ENCODE peak calls at places on chromosomes 11 and 22, in five cellular contexts. One of them, this sample, is unnamed.

GRCh38 chr11:77609234-77609633 is 19.5 kb downstream of the AQP11 start:
- DNase-seq in tibial nerve: no peak
- DNase-seq in lower leg skin: no peak
- DNase-seq in testis: no peak
- DNase-seq in spleen: no peak
- DNase-seq in this sample: no peak

GRCh38 chr22:29061773-29062172 is at the start of gene C22orf31:
- DNase-seq in testis: no peak
- DNase-seq in tibial nerve: no peak
- DNase-seq in spleen: no peak
- DNase-seq in lower leg skin: no peak
- DNase-seq in this sample: no peak

GRCh38 chr11:118068945-118069612 is 7.8 kb upstream of the TMPRSS4 start:
- DNase-seq in tibial nerve: no peak
- DNase-seq in lower leg skin: no peak
- DNase-seq in spleen: no peak
- DNase-seq in testis: no peak
- DNase-seq in this sample: no peak

GRCh38 chr11:2260491-2261364 is 9.7 kb downstream of the ASCL2 start:
- DNase-seq in spleen: peak; percentile 61
- DNase-seq in lower leg skin: no peak
- DNase-seq in tibial nerve: no peak
- DNase-seq in testis: peak; percentile 11
- DNase-seq in this sample: no peak

GRCh38 chr22:30397656-30398635 is 1.1 kb downstream of the SEC14L2 start:
- DNase-seq in spleen: no peak
- DNase-seq in tibial nerve: no peak
- DNase-seq in testis: no peak
- DNase-seq in lower leg skin: no peak
- DNase-seq in this sample: peak; percentile 70

GRCh38 chr11:2812371-2812991 is 73.1 kb downstream of the CDKN1C start:
- DNase-seq in testis: peak; percentile 35
- DNase-seq in spleen: peak; percentile 78
- DNase-seq in lower leg skin: no peak
- DNase-seq in tibial nerve: no peak
- DNase-seq in this sample: no peak

GRCh38 chr22:26669060-26669481 is 11.7 kb downstream of the MIAT start:
- DNase-seq in testis: no peak
- DNase-seq in tibial nerve: no peak
- DNase-seq in lower leg skin: no peak
- DNase-seq in spleen: peak; percentile 56
- DNase-seq in this sample: peak; percentile 50

GRCh38 chr11:4891996-4892640 is 10.4 kb downstream of the OR51T1 start:
- DNase-seq in testis: no peak
- DNase-seq in lower leg skin: no peak
- DNase-seq in spleen: no peak
- DNase-seq in tibial nerve: no peak
- DNase-seq in this sample: no peak

GRCh38 chr11:61955416-61956135 is 5.4 kb downstream of the BEST1 start:
- DNase-seq in spleen: peak; percentile 90
- DNase-seq in lower leg skin: no peak
- DNase-seq in tibial nerve: no peak
- DNase-seq in testis: no peak
- DNase-seq in this sample: peak; percentile 63

GRCh38 chr11:37394236-37394870 is 796.3 kb upstream of the RAG2 start:
- DNase-seq in tibial nerve: no peak
- DNase-seq in lower leg skin: no peak
- DNase-seq in testis: peak; percentile 23
- DNase-seq in spleen: no peak
- DNase-seq in this sample: peak; percentile 41

GRCh38 chr11:17504330-17505107 is 27.9 kb upstream of the ABCC8 start:
- DNase-seq in lower leg skin: peak; percentile 54
- DNase-seq in spleen: peak; percentile 92
- DNase-seq in testis: peak; percentile 87
- DNase-seq in tibial nerve: peak; percentile 78
- DNase-seq in this sample: peak; percentile 48

GRCh38 chr11:82719316-82719715 is 14.3 kb downstream of the FAM181B start:
- DNase-seq in testis: no peak
- DNase-seq in spleen: no peak
- DNase-seq in tibial nerve: no peak
- DNase-seq in lower leg skin: no peak
- DNase-seq in this sample: no peak

GRCh38 chr22:48535868-48536690 is 1291.6 kb downstream of the BRD1 start:
- DNase-seq in lower leg skin: no peak
- DNase-seq in spleen: no peak
- DNase-seq in tibial nerve: no peak
- DNase-seq in testis: no peak
- DNase-seq in this sample: no peak

GRCh38 chr11:102587722-102588121 is 37.4 kb downstream of the MMP20 start:
- DNase-seq in tibial nerve: no peak
- DNase-seq in spleen: no peak
- DNase-seq in testis: no peak
- DNase-seq in lower leg skin: no peak
- DNase-seq in this sample: no peak

GRCh38 chr11:61897387-61898246 is 6.3 kb upstream of the FADS3 start:
- DNase-seq in testis: peak; percentile 82
- DNase-seq in tibial nerve: peak; percentile 79
- DNase-seq in lower leg skin: peak; percentile 37
- DNase-seq in spleen: peak; percentile 93
- DNase-seq in this sample: peak; percentile 86

GRCh38 chr22:32378703-32379272 is 21.1 kb downstream of the RFPL3 start:
- DNase-seq in lower leg skin: no peak
- DNase-seq in testis: peak; percentile 62
- DNase-seq in tibial nerve: no peak
- DNase-seq in spleen: no peak
- DNase-seq in this sample: peak; percentile 41

GRCh38 chr11:8911040-8911823 is at the start of gene AKIP1:
- DNase-seq in lower leg skin: peak; percentile 91
- DNase-seq in spleen: peak; percentile 95
- DNase-seq in tibial nerve: peak; percentile 87
- DNase-seq in testis: peak; percentile 96
- DNase-seq in this sample: peak; percentile 91
- TF ChIP-seq POLR2A in lower leg skin: no peak
- TF ChIP-seq POLR2A in spleen: no peak
- TF ChIP-seq POLR2A in tibial nerve: peak; percentile 64
- TF ChIP-seq POLR2A in testis: no peak
- TF ChIP-seq POLR2A in this sample: peak; percentile 62

GRCh38 chr22:18110194-18110943 is at the start of gene TUBA8:
- DNase-seq in testis: peak; percentile 44
- DNase-seq in tibial nerve: no peak
- DNase-seq in spleen: peak; percentile 77
- DNase-seq in lower leg skin: peak; percentile 31
- DNase-seq in this sample: no peak
- TF ChIP-seq POLR2A in testis: no peak
- TF ChIP-seq POLR2A in tibial nerve: peak; percentile 17
- TF ChIP-seq POLR2A in spleen: no peak
- TF ChIP-seq POLR2A in lower leg skin: no peak
- TF ChIP-seq POLR2A in this sample: no peak

DNA sequence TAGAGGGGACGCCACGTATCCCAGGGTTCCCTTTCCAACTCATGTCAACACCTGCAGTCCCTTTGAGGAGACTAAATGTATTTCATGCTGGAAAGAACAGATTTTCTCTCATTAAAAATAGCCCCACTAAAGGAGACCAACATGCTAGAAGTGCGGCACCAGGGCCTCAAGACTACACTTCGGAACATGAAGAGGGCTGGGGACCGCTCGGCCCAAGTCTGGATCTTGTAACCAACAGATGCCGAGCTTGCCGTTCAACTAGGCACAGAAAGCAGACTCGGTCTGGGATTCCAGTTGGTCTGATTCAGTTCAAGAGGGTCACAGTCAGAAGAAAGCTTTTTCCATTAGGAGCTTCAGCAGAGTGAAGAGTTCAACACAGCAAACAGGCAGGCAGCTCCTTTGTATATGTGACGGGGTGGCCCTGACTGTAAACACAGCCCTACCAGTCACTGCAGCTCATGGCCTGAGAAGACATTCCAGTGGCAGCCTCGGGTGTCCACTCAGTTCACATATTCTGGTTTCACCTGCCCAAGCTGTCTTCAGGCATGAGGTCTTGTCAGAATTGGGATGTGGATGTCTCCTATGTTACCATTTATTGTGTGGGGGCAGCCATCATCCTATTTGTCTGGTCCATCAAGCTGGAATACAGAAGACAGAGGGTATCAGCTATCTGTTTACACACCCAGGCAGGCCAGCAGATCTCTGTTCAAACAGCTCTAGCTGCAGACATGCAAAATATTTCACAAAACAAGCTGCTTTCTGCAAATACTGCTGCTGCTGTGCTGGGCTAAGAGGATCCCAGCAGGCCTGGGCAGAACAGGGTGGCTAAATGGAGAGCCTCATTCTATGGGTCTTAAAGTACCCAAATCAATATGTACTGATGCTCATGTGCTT is 8.8 kb downstream of the RIC8A start:
- DNase-seq in tibial nerve: no peak
- DNase-seq in lower leg skin: no peak
- DNase-seq in testis: no peak
- DNase-seq in spleen: no peak
- DNase-seq in this sample: no peak
- TF ChIP-seq POLR2A in tibial nerve: no peak
- TF ChIP-seq POLR2A in lower leg skin: no peak
- TF ChIP-seq POLR2A in testis: no peak
- TF ChIP-seq POLR2A in spleen: no peak
- TF ChIP-seq POLR2A in this sample: peak; percentile 32

GRCh38 chr11:128737704-128738103 is 43.8 kb downstream of the FLI1 start:
- DNase-seq in spleen: no peak
- DNase-seq in tibial nerve: no peak
- DNase-seq in testis: no peak
- DNase-seq in lower leg skin: no peak
- DNase-seq in this sample: no peak
- TF ChIP-seq POLR2A in spleen: no peak
- TF ChIP-seq POLR2A in tibial nerve: no peak
- TF ChIP-seq POLR2A in testis: no peak
- TF ChIP-seq POLR2A in lower leg skin: no peak
- TF ChIP-seq POLR2A in this sample: no peak

GRCh38 chr11:72224587-72225410 is at the start of gene INPPL1:
- DNase-seq in lower leg skin: no peak
- DNase-seq in tibial nerve: no peak
- DNase-seq in testis: peak; percentile 76
- DNase-seq in spleen: peak; percentile 92
- DNase-seq in this sample: peak; percentile 51
- TF ChIP-seq POLR2A in lower leg skin: no peak
- TF ChIP-seq POLR2A in tibial nerve: no peak
- TF ChIP-seq POLR2A in testis: no peak
- TF ChIP-seq POLR2A in spleen: no peak
- TF ChIP-seq POLR2A in this sample: no peak

DNA sequence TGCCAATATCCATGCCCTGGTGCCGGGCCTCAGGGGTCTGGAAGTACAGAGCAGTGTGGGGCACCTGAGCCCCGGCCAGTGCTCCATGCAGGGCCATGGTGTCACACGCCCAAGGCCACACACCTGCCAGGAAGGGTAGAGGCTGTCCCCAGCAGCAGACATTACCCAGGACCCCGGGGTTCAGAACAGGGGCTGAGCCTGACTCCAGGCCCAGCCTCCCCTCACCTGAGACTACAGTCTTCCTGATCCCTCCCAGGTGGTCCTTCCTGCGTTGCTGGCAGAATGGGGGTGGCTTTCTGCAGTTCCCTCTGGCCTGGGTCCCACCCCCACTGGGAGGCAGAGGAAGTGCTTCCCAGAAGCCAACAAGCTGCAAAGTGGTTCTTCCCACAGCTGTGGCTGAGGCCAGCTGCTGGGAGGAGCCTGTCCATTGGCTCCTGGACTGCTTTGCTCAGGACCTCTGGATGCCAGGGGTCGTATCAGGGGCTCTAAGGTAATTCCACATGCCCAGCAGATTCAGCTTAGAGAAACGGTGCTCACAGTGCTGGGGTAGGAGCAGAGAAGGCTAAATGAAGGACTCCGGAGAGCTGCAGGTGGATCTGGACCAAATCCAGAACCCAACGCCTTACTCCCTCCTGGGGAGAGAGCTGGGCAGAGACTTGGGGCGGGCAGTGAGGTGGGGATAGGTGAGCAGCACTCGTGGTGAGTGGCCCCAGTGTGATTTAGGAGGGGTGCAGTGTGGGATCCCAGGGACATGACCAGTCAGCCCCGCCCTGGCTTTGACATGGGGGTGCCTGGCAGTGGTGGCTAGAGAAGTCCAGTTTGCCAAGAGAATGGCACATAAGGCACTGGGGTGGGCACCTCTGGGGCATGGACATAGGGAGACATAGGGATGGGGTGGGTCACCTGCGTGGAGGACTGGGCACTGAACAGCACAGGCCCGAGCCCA is 12.6 kb downstream of the TCIRG1 start:
- DNase-seq in spleen: no peak
- DNase-seq in lower leg skin: no peak
- DNase-seq in testis: no peak
- DNase-seq in tibial nerve: no peak
- DNase-seq in this sample: no peak
- TF ChIP-seq POLR2A in spleen: no peak
- TF ChIP-seq POLR2A in lower leg skin: no peak
- TF ChIP-seq POLR2A in testis: no peak
- TF ChIP-seq POLR2A in tibial nerve: no peak
- TF ChIP-seq POLR2A in this sample: no peak

DNA sequence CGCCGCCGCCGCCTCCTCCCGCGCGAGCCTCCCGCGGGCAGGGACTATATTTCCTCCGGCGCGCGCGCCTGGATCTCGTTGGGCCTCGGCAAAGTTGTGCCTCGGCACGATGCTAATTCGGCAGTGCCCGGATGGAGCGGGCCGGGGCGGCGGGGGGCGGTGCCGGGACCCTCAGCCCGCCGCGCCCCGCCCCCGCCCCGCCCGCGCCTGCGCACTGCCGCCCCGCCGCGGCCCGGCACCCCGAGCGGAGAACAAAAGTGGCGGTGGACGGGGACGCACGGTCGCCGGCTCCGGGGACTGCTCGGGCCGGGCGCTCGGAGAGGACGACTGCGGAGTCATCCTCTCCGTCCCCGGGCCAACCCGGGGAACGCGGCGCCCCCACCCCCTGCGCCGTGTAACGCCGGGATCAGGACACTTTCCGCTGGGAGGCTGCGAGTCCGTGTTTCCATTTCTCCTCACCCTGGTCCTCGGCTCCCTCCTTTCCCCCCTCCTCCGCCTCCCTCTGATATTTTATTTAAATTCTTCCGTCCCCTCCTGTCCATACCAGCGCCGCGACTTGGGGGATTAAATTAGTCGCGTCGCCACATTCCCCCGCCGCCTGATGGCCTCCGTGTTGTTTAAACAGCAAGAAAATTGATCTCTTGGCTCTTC is at the start of gene PHF21B:
- DNase-seq in testis: peak; percentile 91
- DNase-seq in lower leg skin: no peak
- DNase-seq in tibial nerve: no peak
- DNase-seq in spleen: no peak
- DNase-seq in this sample: no peak
- TF ChIP-seq POLR2A in testis: no peak
- TF ChIP-seq POLR2A in lower leg skin: no peak
- TF ChIP-seq POLR2A in tibial nerve: no peak
- TF ChIP-seq POLR2A in spleen: no peak
- TF ChIP-seq POLR2A in this sample: no peak

GRCh38 chr11:32435511-32435946 is at the start of gene WT1:
- DNase-seq in lower leg skin: no peak
- DNase-seq in testis: peak; percentile 93
- DNase-seq in spleen: peak; percentile 78
- DNase-seq in tibial nerve: no peak
- DNase-seq in this sample: peak; percentile 16
- TF ChIP-seq POLR2A in lower leg skin: no peak
- TF ChIP-seq POLR2A in testis: no peak
- TF ChIP-seq POLR2A in spleen: no peak
- TF ChIP-seq POLR2A in tibial nerve: no peak
- TF ChIP-seq POLR2A in this sample: peak; percentile 40

GRCh38 chr22:19122143-19122751 is at the start of gene DGCR2:
- DNase-seq in lower leg skin: peak; percentile 95
- DNase-seq in spleen: peak; percentile 99
- DNase-seq in testis: peak; percentile 98
- DNase-seq in tibial nerve: peak; percentile 93
- DNase-seq in this sample: peak; percentile 99
- TF ChIP-seq POLR2A in lower leg skin: no peak
- TF ChIP-seq POLR2A in spleen: no peak
- TF ChIP-seq POLR2A in testis: peak; percentile 41
- TF ChIP-seq POLR2A in tibial nerve: peak; percentile 88
- TF ChIP-seq POLR2A in this sample: peak; percentile 69

GRCh38 chr22:37953437-37954179 is at the start of the genes C22orf23 and POLR2F:
- DNase-seq in spleen: peak; percentile 99
- DNase-seq in testis: peak; percentile 97
- DNase-seq in lower leg skin: peak; percentile 93
- DNase-seq in tibial nerve: peak; percentile 92
- DNase-seq in this sample: peak; percentile 95
- TF ChIP-seq POLR2A in spleen: peak; percentile 70
- TF ChIP-seq POLR2A in testis: peak; percentile 23
- TF ChIP-seq POLR2A in lower leg skin: no peak
- TF ChIP-seq POLR2A in tibial nerve: peak; percentile 61
- TF ChIP-seq POLR2A in this sample: peak; percentile 73

This sample was measured in erythroblast.